ENCODE peak calls at places on chromosomes 2 and 18, in nine cellular contexts. One of them, this sample, is unnamed.

GRCh38 chr18:42670860-42671259 is 444.6 kb downstream of the RIT2 start:
- DNase-seq in astrocyte of the spinal cord: no peak
- DNase-seq in GM18507: no peak
- DNase-seq in amniotic stem cell: no peak
- DNase-seq in neural crest cell: no peak
- DNase-seq in CD4-positive, alpha-beta memory T cell: no peak
- DNase-seq in GM04503: no peak
- DNase-seq in mesothelial cell of epicardium: no peak
- DNase-seq in sigmoid colon: no peak
- DNase-seq in this sample: no peak

GRCh38 chr2:50514881-50515280 is 517.1 kb downstream of the NRXN1 start:
- DNase-seq in GM04503: no peak
- DNase-seq in mesothelial cell of epicardium: no peak
- DNase-seq in amniotic stem cell: no peak
- DNase-seq in neural crest cell: no peak
- DNase-seq in astrocyte of the spinal cord: no peak
- DNase-seq in GM18507: no peak
- DNase-seq in CD4-positive, alpha-beta memory T cell: no peak
- DNase-seq in sigmoid colon: no peak
- DNase-seq in this sample: no peak

GRCh38 chr2:99698896-99699295 is 209.1 kb upstream of the REV1 start:
- DNase-seq in sigmoid colon: no peak
- DNase-seq in GM04503: no peak
- DNase-seq in astrocyte of the spinal cord: peak
- DNase-seq in neural crest cell: no peak
- DNase-seq in amniotic stem cell: no peak
- DNase-seq in GM18507: no peak
- DNase-seq in mesothelial cell of epicardium: no peak
- DNase-seq in CD4-positive, alpha-beta memory T cell: no peak
- DNase-seq in this sample: no peak

GRCh38 chr2:112187805-112188596 is 49.8 kb downstream of the FBLN7 start:
- DNase-seq in GM04503: no peak
- DNase-seq in CD4-positive, alpha-beta memory T cell: peak
- DNase-seq in amniotic stem cell: no peak
- DNase-seq in GM18507: no peak
- DNase-seq in mesothelial cell of epicardium: no peak
- DNase-seq in sigmoid colon: no peak
- DNase-seq in astrocyte of the spinal cord: no peak
- DNase-seq in neural crest cell: no peak
- DNase-seq in this sample: peak

GRCh38 chr18:55833543-55833942 is 245.6 kb upstream of the TCF4 start:
- DNase-seq in mesothelial cell of epicardium: no peak
- DNase-seq in neural crest cell: no peak
- DNase-seq in astrocyte of the spinal cord: peak
- DNase-seq in GM18507: no peak
- DNase-seq in amniotic stem cell: peak
- DNase-seq in CD4-positive, alpha-beta memory T cell: no peak
- DNase-seq in GM04503: peak
- DNase-seq in sigmoid colon: no peak
- DNase-seq in this sample: peak

GRCh38 chr2:71004356-71004755 is 9.7 kb upstream of the TEX261 start:
- DNase-seq in sigmoid colon: peak
- DNase-seq in neural crest cell: no peak
- DNase-seq in GM04503: no peak
- DNase-seq in astrocyte of the spinal cord: no peak
- DNase-seq in mesothelial cell of epicardium: no peak
- DNase-seq in amniotic stem cell: no peak
- DNase-seq in GM18507: no peak
- DNase-seq in CD4-positive, alpha-beta memory T cell: no peak
- DNase-seq in this sample: no peak

GRCh38 chr2:120912101-120912985 is 176.7 kb downstream of the GLI2 start:
- DNase-seq in GM18507: no peak
- DNase-seq in CD4-positive, alpha-beta memory T cell: no peak
- DNase-seq in amniotic stem cell: no peak
- DNase-seq in GM04503: no peak
- DNase-seq in neural crest cell: no peak
- DNase-seq in mesothelial cell of epicardium: no peak
- DNase-seq in astrocyte of the spinal cord: no peak
- DNase-seq in sigmoid colon: no peak
- DNase-seq in this sample: no peak

GRCh38 chr2:15588329-15588919 is 3.2 kb upstream of the DDX1 start:
- DNase-seq in neural crest cell: peak
- DNase-seq in GM18507: no peak
- DNase-seq in sigmoid colon: no peak
- DNase-seq in amniotic stem cell: peak
- DNase-seq in CD4-positive, alpha-beta memory T cell: peak
- DNase-seq in mesothelial cell of epicardium: peak
- DNase-seq in astrocyte of the spinal cord: peak
- DNase-seq in GM04503: no peak
- DNase-seq in this sample: peak

GRCh38 chr2:159201321-159202063 is 85.0 kb downstream of the WDSUB1 start:
- DNase-seq in GM18507: no peak
- DNase-seq in mesothelial cell of epicardium: no peak
- DNase-seq in amniotic stem cell: no peak
- DNase-seq in astrocyte of the spinal cord: peak
- DNase-seq in sigmoid colon: no peak
- DNase-seq in GM04503: no peak
- DNase-seq in CD4-positive, alpha-beta memory T cell: peak
- DNase-seq in neural crest cell: no peak
- DNase-seq in this sample: peak

GRCh38 chr2:67260348-67261277 is 136.5 kb upstream of the ETAA1 start:
- DNase-seq in mesothelial cell of epicardium: no peak
- DNase-seq in CD4-positive, alpha-beta memory T cell: no peak
- DNase-seq in GM18507: no peak
- DNase-seq in GM04503: peak
- DNase-seq in sigmoid colon: peak
- DNase-seq in amniotic stem cell: peak
- DNase-seq in neural crest cell: no peak
- DNase-seq in astrocyte of the spinal cord: peak
- DNase-seq in this sample: no peak

GRCh38 chr2:102618452-102619413 is 620 bp upstream of the SLC9A2 start:
- DNase-seq in CD4-positive, alpha-beta memory T cell: no peak
- DNase-seq in sigmoid colon: no peak
- DNase-seq in neural crest cell: peak
- DNase-seq in GM18507: no peak
- DNase-seq in astrocyte of the spinal cord: peak
- DNase-seq in mesothelial cell of epicardium: peak
- DNase-seq in amniotic stem cell: no peak
- DNase-seq in GM04503: no peak
- DNase-seq in this sample: peak

GRCh38 chr18:41938445-41938844 is 16.6 kb upstream of the PIK3C3 start:
- DNase-seq in neural crest cell: no peak
- DNase-seq in CD4-positive, alpha-beta memory T cell: no peak
- DNase-seq in mesothelial cell of epicardium: no peak
- DNase-seq in amniotic stem cell: peak
- DNase-seq in GM04503: peak
- DNase-seq in astrocyte of the spinal cord: peak
- DNase-seq in sigmoid colon: no peak
- DNase-seq in GM18507: no peak
- DNase-seq in this sample: no peak

This sample was measured in dermis blood vessel endothelial cell.